ENCODE peak calls at places on chromosome 12, in six cellular contexts. One of them, this sample, is unnamed.

GRCh38 chr12:10901427-10901826 is 7.9 kb downstream of the TAS2R13 start:
- DNase-seq in IMR-90: no peak
- DNase-seq in stomach: no peak
- DNase-seq in CD4-positive, alpha-beta T cell: no peak
- DNase-seq in ascending aorta: no peak
- DNase-seq in lung: no peak
- DNase-seq in this sample: no peak

GRCh38 chr12:3275171-3276041 is 198.2 kb downstream of the TSPAN9 start:
- DNase-seq in stomach: peak
- DNase-seq in lung: peak
- DNase-seq in IMR-90: peak
- DNase-seq in ascending aorta: no peak
- DNase-seq in CD4-positive, alpha-beta T cell: peak
- DNase-seq in this sample: peak

GRCh38 chr12:6950401-6950801 is 755 bp upstream of the PTPN6 start:
- DNase-seq in ascending aorta: no peak
- DNase-seq in IMR-90: no peak
- DNase-seq in lung: no peak
- DNase-seq in stomach: no peak
- DNase-seq in CD4-positive, alpha-beta T cell: no peak
- DNase-seq in this sample: no peak

GRCh38 chr12:6180300-6181051 is 19.7 kb upstream of the CD9 start:
- DNase-seq in IMR-90: peak
- DNase-seq in stomach: peak
- DNase-seq in ascending aorta: no peak
- DNase-seq in CD4-positive, alpha-beta T cell: no peak
- DNase-seq in lung: peak
- DNase-seq in this sample: peak

GRCh38 chr12:120474092-120474960 is 4.8 kb upstream of the SRSF9 start:
- DNase-seq in ascending aorta: no peak
- DNase-seq in IMR-90: peak
- DNase-seq in stomach: no peak
- DNase-seq in lung: no peak
- DNase-seq in CD4-positive, alpha-beta T cell: no peak
- DNase-seq in this sample: peak

GRCh38 chr12:24121911-24122310 is 172.4 kb upstream of the SOX5 start:
- DNase-seq in stomach: no peak
- DNase-seq in ascending aorta: no peak
- DNase-seq in CD4-positive, alpha-beta T cell: no peak
- DNase-seq in IMR-90: no peak
- DNase-seq in lung: no peak
- DNase-seq in this sample: no peak

GRCh38 chr12:82144505-82144904 is 213.7 kb downstream of the CCDC59 start:
- DNase-seq in ascending aorta: no peak
- DNase-seq in lung: no peak
- DNase-seq in IMR-90: no peak
- DNase-seq in CD4-positive, alpha-beta T cell: no peak
- DNase-seq in stomach: no peak
- DNase-seq in this sample: no peak

GRCh38 chr12:94771741-94772140 is 121.4 kb upstream of the TMCC3 start:
- DNase-seq in ascending aorta: no peak
- DNase-seq in IMR-90: no peak
- DNase-seq in lung: no peak
- DNase-seq in stomach: no peak
- DNase-seq in CD4-positive, alpha-beta T cell: no peak
- DNase-seq in this sample: no peak

GRCh38 chr12:67772276-67773169 is 124.0 kb downstream of the DYRK2 start:
- DNase-seq in lung: no peak
- DNase-seq in ascending aorta: no peak
- DNase-seq in stomach: no peak
- DNase-seq in CD4-positive, alpha-beta T cell: no peak
- DNase-seq in IMR-90: peak
- DNase-seq in this sample: peak

GRCh38 chr12:80044694-80045046 is 54.7 kb upstream of the OTOGL start:
- DNase-seq in IMR-90: peak
- DNase-seq in ascending aorta: no peak
- DNase-seq in CD4-positive, alpha-beta T cell: no peak
- DNase-seq in lung: no peak
- DNase-seq in stomach: no peak
- DNase-seq in this sample: peak

GRCh38 chr12:55965941-55966407 is at the start of gene PMEL:
- DNase-seq in CD4-positive, alpha-beta T cell: no peak
- DNase-seq in lung: no peak
- DNase-seq in IMR-90: no peak
- DNase-seq in ascending aorta: no peak
- DNase-seq in stomach: no peak
- DNase-seq in this sample: no peak

GRCh38 chr12:52434760-52435530 is 774 bp upstream of the KRT75 start:
- DNase-seq in ascending aorta: no peak
- DNase-seq in CD4-positive, alpha-beta T cell: no peak
- DNase-seq in lung: no peak
- DNase-seq in IMR-90: peak
- DNase-seq in stomach: no peak
- DNase-seq in this sample: no peak

GRCh38 chr12:1907652-1908611 is 10.5 kb downstream of the CACNA2D4 start:
- DNase-seq in ascending aorta: no peak
- DNase-seq in CD4-positive, alpha-beta T cell: peak
- DNase-seq in lung: peak
- DNase-seq in IMR-90: no peak
- DNase-seq in stomach: peak
- DNase-seq in this sample: no peak

GRCh38 chr12:124921200-124922008 is 7.0 kb upstream of the UBC start:
- DNase-seq in lung: no peak
- DNase-seq in stomach: peak
- DNase-seq in CD4-positive, alpha-beta T cell: peak
- DNase-seq in ascending aorta: no peak
- DNase-seq in IMR-90: peak
- DNase-seq in this sample: peak

GRCh38 chr12:107929436-107929835 is 154.9 kb downstream of the ASCL4 start:
- DNase-seq in lung: no peak
- DNase-seq in IMR-90: peak
- DNase-seq in CD4-positive, alpha-beta T cell: no peak
- DNase-seq in ascending aorta: no peak
- DNase-seq in stomach: no peak
- DNase-seq in this sample: peak

GRCh38 chr12:32765906-32766305 is 10.2 kb upstream of the YARS2 start:
- DNase-seq in stomach: no peak
- DNase-seq in IMR-90: no peak
- DNase-seq in ascending aorta: no peak
- DNase-seq in lung: no peak
- DNase-seq in CD4-positive, alpha-beta T cell: no peak
- DNase-seq in this sample: no peak

GRCh38 chr12:110531741-110532333 is 29.7 kb downstream of the RAD9B start:
- DNase-seq in ascending aorta: no peak
- DNase-seq in IMR-90: peak
- DNase-seq in CD4-positive, alpha-beta T cell: no peak
- DNase-seq in lung: no peak
- DNase-seq in stomach: no peak
- DNase-seq in this sample: no peak

GRCh38 chr12:124661382-124661781 is 94.0 kb upstream of the NCOR2 start:
- DNase-seq in ascending aorta: no peak
- DNase-seq in IMR-90: no peak
- DNase-seq in stomach: no peak
- DNase-seq in lung: no peak
- DNase-seq in CD4-positive, alpha-beta T cell: no peak
- DNase-seq in this sample: no peak

GRCh38 chr12:65725376-65725775 is 98.9 kb upstream of the HMGA2 start:
- DNase-seq in lung: no peak
- DNase-seq in IMR-90: peak
- DNase-seq in stomach: no peak
- DNase-seq in ascending aorta: no peak
- DNase-seq in CD4-positive, alpha-beta T cell: no peak
- DNase-seq in this sample: no peak

GRCh38 chr12:19105468-19105867 is 24.1 kb upstream of the PLEKHA5 start:
- DNase-seq in CD4-positive, alpha-beta T cell: no peak
- DNase-seq in IMR-90: no peak
- DNase-seq in stomach: no peak
- DNase-seq in ascending aorta: no peak
- DNase-seq in lung: peak
- DNase-seq in this sample: no peak

GRCh38 chr12:65596514-65597010 is 227.7 kb upstream of the HMGA2 start:
- DNase-seq in CD4-positive, alpha-beta T cell: no peak
- DNase-seq in stomach: no peak
- DNase-seq in IMR-90: peak
- DNase-seq in ascending aorta: no peak
- DNase-seq in lung: no peak
- DNase-seq in this sample: no peak

GRCh38 chr12:96414637-96415036 is 14.4 kb upstream of the CDK17 start:
- DNase-seq in IMR-90: no peak
- DNase-seq in CD4-positive, alpha-beta T cell: no peak
- DNase-seq in ascending aorta: no peak
- DNase-seq in stomach: no peak
- DNase-seq in lung: no peak
- DNase-seq in this sample: no peak

GRCh38 chr12:112148031-112148513 is 22.7 kb downstream of the TRAFD1 start:
- DNase-seq in stomach: peak
- DNase-seq in CD4-positive, alpha-beta T cell: no peak
- DNase-seq in ascending aorta: no peak
- DNase-seq in IMR-90: peak
- DNase-seq in lung: no peak
- DNase-seq in this sample: peak

DNA sequence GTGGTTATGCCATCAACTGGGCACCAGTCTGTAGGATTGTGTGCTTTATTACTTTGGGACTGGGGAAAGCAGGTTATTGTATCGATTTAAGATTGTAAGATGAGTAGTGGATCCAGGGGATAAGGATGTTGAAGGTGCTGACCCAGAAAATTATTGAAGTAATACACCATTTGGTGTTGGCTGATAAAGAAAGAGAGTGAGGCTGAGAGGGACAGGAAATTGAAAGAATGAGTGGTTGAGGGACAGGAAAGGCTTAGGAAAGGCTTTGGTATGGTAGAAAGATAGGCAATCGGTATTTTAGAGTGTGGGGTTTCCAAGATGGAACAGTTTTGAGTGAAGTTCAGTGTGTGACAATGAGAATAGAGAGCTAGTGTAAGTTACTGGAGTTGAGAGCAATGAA is 12.3 kb downstream of the PPHLN1 start:
- DNase-seq in lung: no peak
- DNase-seq in ascending aorta: no peak
- DNase-seq in CD4-positive, alpha-beta T cell: no peak
- DNase-seq in stomach: no peak
- DNase-seq in IMR-90: no peak
- DNase-seq in this sample: no peak
- H3K27ac ChIP-seq in lung: no peak
- H3K27ac ChIP-seq in ascending aorta: no peak
- H3K27ac ChIP-seq in CD4-positive, alpha-beta T cell: no peak
- H3K27ac ChIP-seq in stomach: no peak
- H3K27ac ChIP-seq in IMR-90: no peak
- H3K27ac ChIP-seq in this sample: no peak

GRCh38 chr12:59194794-59195193 is 274.5 kb upstream of the LRIG3 start:
- DNase-seq in IMR-90: no peak
- DNase-seq in lung: no peak
- DNase-seq in ascending aorta: no peak
- DNase-seq in stomach: no peak
- DNase-seq in CD4-positive, alpha-beta T cell: no peak
- DNase-seq in this sample: no peak
- TF ChIP-seq CTCF in IMR-90: no peak
- TF ChIP-seq CTCF in lung: no peak
- TF ChIP-seq CTCF in ascending aorta: no peak
- TF ChIP-seq CTCF in stomach: no peak
- TF ChIP-seq CTCF in CD4-positive, alpha-beta T cell: no peak
- TF ChIP-seq CTCF in this sample: peak

DNA sequence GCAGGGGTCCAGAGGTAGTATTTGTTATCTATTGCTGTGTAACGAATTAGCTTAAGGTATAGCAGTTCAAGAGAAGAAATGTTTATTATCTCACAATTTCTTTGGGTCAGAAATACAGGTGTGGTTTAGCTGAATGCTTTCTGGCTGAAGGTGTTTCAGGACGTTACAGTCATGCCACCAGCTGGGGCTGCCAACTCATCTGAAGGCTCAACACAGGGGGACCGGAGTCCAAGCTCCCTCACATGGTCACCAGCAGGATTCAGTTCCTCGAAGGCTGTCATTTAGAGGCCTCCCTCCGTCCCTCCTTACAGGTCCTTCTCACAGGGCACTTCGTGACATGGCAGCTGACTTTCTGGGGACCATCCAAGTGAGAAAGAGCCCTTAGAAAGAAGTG is 37.5 kb upstream of the SINHCAF start:
- DNase-seq in IMR-90: no peak
- DNase-seq in stomach: no peak
- DNase-seq in CD4-positive, alpha-beta T cell: no peak
- DNase-seq in lung: no peak
- DNase-seq in ascending aorta: no peak
- DNase-seq in this sample: no peak
- H3K27ac ChIP-seq in IMR-90: no peak
- H3K27ac ChIP-seq in stomach: peak
- H3K27ac ChIP-seq in CD4-positive, alpha-beta T cell: no peak
- H3K27ac ChIP-seq in lung: no peak
- H3K27ac ChIP-seq in ascending aorta: no peak
- H3K27ac ChIP-seq in this sample: no peak

GRCh38 chr12:8681129-8681902 is 16.5 kb upstream of the RIMKLB start:
- DNase-seq in ascending aorta: no peak
- DNase-seq in CD4-positive, alpha-beta T cell: no peak
- DNase-seq in stomach: no peak
- DNase-seq in lung: peak
- DNase-seq in IMR-90: peak
- DNase-seq in this sample: peak

GRCh38 chr12:8678661-8679111 is 16.1 kb upstream of the MFAP5 start:
- DNase-seq in lung: no peak
- DNase-seq in stomach: no peak
- DNase-seq in IMR-90: no peak
- DNase-seq in CD4-positive, alpha-beta T cell: no peak
- DNase-seq in ascending aorta: no peak
- DNase-seq in this sample: no peak

GRCh38 chr12:8676651-8677050 is 14.0 kb upstream of the MFAP5 start:
- DNase-seq in lung: no peak
- DNase-seq in stomach: no peak
- DNase-seq in CD4-positive, alpha-beta T cell: no peak
- DNase-seq in IMR-90: no peak
- DNase-seq in ascending aorta: no peak
- DNase-seq in this sample: no peak

GRCh38 chr12:8677362-8677761 is 14.7 kb upstream of the MFAP5 start:
- DNase-seq in stomach: no peak
- DNase-seq in IMR-90: no peak
- DNase-seq in ascending aorta: no peak
- DNase-seq in lung: no peak
- DNase-seq in CD4-positive, alpha-beta T cell: no peak
- DNase-seq in this sample: no peak

GRCh38 chr12:8680533-8680932 is 17.3 kb upstream of the RIMKLB start:
- DNase-seq in lung: no peak
- DNase-seq in CD4-positive, alpha-beta T cell: no peak
- DNase-seq in stomach: no peak
- DNase-seq in IMR-90: no peak
- DNase-seq in ascending aorta: no peak
- DNase-seq in this sample: no peak
- TF ChIP-seq CTCF in lung: no peak
- TF ChIP-seq CTCF in CD4-positive, alpha-beta T cell: no peak
- TF ChIP-seq CTCF in stomach: no peak
- TF ChIP-seq CTCF in IMR-90: no peak
- TF ChIP-seq CTCF in ascending aorta: no peak
- TF ChIP-seq CTCF in this sample: peak

DNA sequence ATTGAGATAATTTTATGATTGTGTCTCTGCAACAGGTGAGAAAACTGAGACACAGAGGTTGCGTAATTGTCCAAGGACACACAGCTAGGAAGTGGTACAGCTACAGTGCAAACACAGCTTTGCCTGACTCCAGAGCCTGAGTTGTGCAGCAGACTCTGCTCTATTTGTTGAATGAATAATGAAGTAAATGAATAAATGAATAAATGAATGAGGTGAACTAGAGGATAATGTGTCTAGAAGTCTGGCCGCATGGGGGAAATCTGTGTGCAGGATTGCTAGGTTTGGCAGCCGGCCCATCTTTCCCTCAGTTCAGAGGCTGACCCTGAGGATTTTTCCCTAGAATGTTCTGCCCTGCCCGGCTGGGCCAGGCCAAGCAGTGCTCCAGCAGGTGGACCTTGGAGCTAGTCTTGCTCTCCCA is 225.1 kb downstream of the C12orf75 start:
- DNase-seq in CD4-positive, alpha-beta T cell: no peak
- DNase-seq in stomach: no peak
- DNase-seq in IMR-90: no peak
- DNase-seq in ascending aorta: no peak
- DNase-seq in lung: no peak
- DNase-seq in this sample: no peak
- H3K27ac ChIP-seq in CD4-positive, alpha-beta T cell: no peak
- H3K27ac ChIP-seq in stomach: no peak
- H3K27ac ChIP-seq in IMR-90: no peak
- H3K27ac ChIP-seq in ascending aorta: no peak
- H3K27ac ChIP-seq in lung: no peak
- H3K27ac ChIP-seq in this sample: no peak